ENCODE peak calls at places on chromosomes 12 and 14, in seven cellular contexts. One of them, this sample, is unnamed.

GRCh38 chr12:76719171-76719631 is 44.7 kb upstream of the ZDHHC17 start:
- DNase-seq in neural progenitor cell: no peak
- DNase-seq in upper lobe of left lung: no peak
- DNase-seq in GM13977: no peak
- DNase-seq in neural crest cell: no peak
- DNase-seq in glutamatergic neuron: no peak
- DNase-seq in left ventricle myocardium inferior: no peak
- DNase-seq in this sample: no peak

GRCh38 chr12:89731064-89731463 is 22.4 kb upstream of the ATP2B1 start:
- DNase-seq in glutamatergic neuron: no peak
- DNase-seq in GM13977: no peak
- DNase-seq in upper lobe of left lung: no peak
- DNase-seq in neural crest cell: no peak
- DNase-seq in neural progenitor cell: no peak
- DNase-seq in left ventricle myocardium inferior: no peak
- DNase-seq in this sample: no peak

GRCh38 chr12:21539797-21540196 is 13.7 kb downstream of the SPX start:
- DNase-seq in neural progenitor cell: no peak
- DNase-seq in neural crest cell: no peak
- DNase-seq in GM13977: no peak
- DNase-seq in left ventricle myocardium inferior: no peak
- DNase-seq in glutamatergic neuron: no peak
- DNase-seq in upper lobe of left lung: no peak
- DNase-seq in this sample: no peak

GRCh38 chr14:101834387-101835165 is 73.1 kb downstream of the PPP2R5C start:
- DNase-seq in neural progenitor cell: no peak
- DNase-seq in neural crest cell: no peak
- DNase-seq in upper lobe of left lung: no peak
- DNase-seq in glutamatergic neuron: no peak
- DNase-seq in left ventricle myocardium inferior: no peak
- DNase-seq in GM13977: no peak
- DNase-seq in this sample: no peak

GRCh38 chr12:103877934-103878510 is 37.0 kb upstream of the NT5DC3 start:
- DNase-seq in glutamatergic neuron: peak
- DNase-seq in neural crest cell: peak
- DNase-seq in GM13977: peak
- DNase-seq in upper lobe of left lung: no peak
- DNase-seq in neural progenitor cell: peak
- DNase-seq in left ventricle myocardium inferior: no peak
- DNase-seq in this sample: no peak

GRCh38 chr14:42980419-42980818 is 1373.7 kb downstream of the LRFN5 start:
- DNase-seq in upper lobe of left lung: no peak
- DNase-seq in neural crest cell: no peak
- DNase-seq in neural progenitor cell: no peak
- DNase-seq in GM13977: no peak
- DNase-seq in left ventricle myocardium inferior: no peak
- DNase-seq in glutamatergic neuron: no peak
- DNase-seq in this sample: no peak

GRCh38 chr12:7319934-7320333 is 16.1 kb downstream of the ACSM4 start:
- DNase-seq in neural crest cell: no peak
- DNase-seq in upper lobe of left lung: no peak
- DNase-seq in glutamatergic neuron: no peak
- DNase-seq in left ventricle myocardium inferior: no peak
- DNase-seq in neural progenitor cell: no peak
- DNase-seq in GM13977: no peak
- DNase-seq in this sample: no peak

GRCh38 chr12:109770861-109771670 is 57.4 kb downstream of the FAM222A start:
- DNase-seq in neural crest cell: no peak
- DNase-seq in upper lobe of left lung: no peak
- DNase-seq in glutamatergic neuron: no peak
- DNase-seq in left ventricle myocardium inferior: no peak
- DNase-seq in GM13977: no peak
- DNase-seq in neural progenitor cell: no peak
- DNase-seq in this sample: peak

GRCh38 chr14:101239065-101239464 is 322.2 kb upstream of the DIO3 start:
- DNase-seq in left ventricle myocardium inferior: no peak
- DNase-seq in GM13977: no peak
- DNase-seq in upper lobe of left lung: no peak
- DNase-seq in neural crest cell: no peak
- DNase-seq in glutamatergic neuron: no peak
- DNase-seq in neural progenitor cell: no peak
- DNase-seq in this sample: no peak

GRCh38 chr12:92558241-92558773 is 144.5 kb upstream of the PLEKHG7 start:
- DNase-seq in left ventricle myocardium inferior: no peak
- DNase-seq in upper lobe of left lung: no peak
- DNase-seq in neural progenitor cell: no peak
- DNase-seq in glutamatergic neuron: no peak
- DNase-seq in neural crest cell: no peak
- DNase-seq in GM13977: no peak
- DNase-seq in this sample: no peak

GRCh38 chr14:54920052-54920451 is 17.4 kb upstream of the GCH1 start:
- DNase-seq in GM13977: no peak
- DNase-seq in upper lobe of left lung: no peak
- DNase-seq in glutamatergic neuron: no peak
- DNase-seq in left ventricle myocardium inferior: no peak
- DNase-seq in neural crest cell: no peak
- DNase-seq in neural progenitor cell: no peak
- DNase-seq in this sample: no peak

GRCh38 chr14:103686831-103687485 is 28.3 kb downstream of the XRCC3 start:
- DNase-seq in glutamatergic neuron: no peak
- DNase-seq in upper lobe of left lung: no peak
- DNase-seq in neural progenitor cell: no peak
- DNase-seq in neural crest cell: no peak
- DNase-seq in GM13977: no peak
- DNase-seq in left ventricle myocardium inferior: no peak
- DNase-seq in this sample: no peak

GRCh38 chr12:41606741-41607460 is 418.8 kb downstream of the PDZRN4 start:
- DNase-seq in GM13977: no peak
- DNase-seq in neural progenitor cell: no peak
- DNase-seq in neural crest cell: no peak
- DNase-seq in upper lobe of left lung: no peak
- DNase-seq in glutamatergic neuron: no peak
- DNase-seq in left ventricle myocardium inferior: no peak
- DNase-seq in this sample: no peak

GRCh38 chr14:73750161-73750901 is 36.1 kb upstream of the PNMA1 start:
- DNase-seq in GM13977: no peak
- DNase-seq in upper lobe of left lung: no peak
- DNase-seq in neural crest cell: no peak
- DNase-seq in glutamatergic neuron: no peak
- DNase-seq in left ventricle myocardium inferior: no peak
- DNase-seq in neural progenitor cell: no peak
- DNase-seq in this sample: no peak

GRCh38 chr12:133106253-133106652 is 23.8 kb downstream of the ZNF891 start:
- DNase-seq in neural progenitor cell: no peak
- DNase-seq in left ventricle myocardium inferior: no peak
- DNase-seq in GM13977: no peak
- DNase-seq in glutamatergic neuron: no peak
- DNase-seq in upper lobe of left lung: no peak
- DNase-seq in neural crest cell: no peak
- DNase-seq in this sample: no peak

GRCh38 chr12:22729898-22730443 is 105.0 kb downstream of the ETNK1 start:
- DNase-seq in glutamatergic neuron: no peak
- DNase-seq in GM13977: no peak
- DNase-seq in neural crest cell: no peak
- DNase-seq in upper lobe of left lung: no peak
- DNase-seq in neural progenitor cell: no peak
- DNase-seq in left ventricle myocardium inferior: no peak
- DNase-seq in this sample: no peak

GRCh38 chr12:78931466-78931990 is 67.0 kb downstream of the SYT1 start:
- DNase-seq in neural progenitor cell: peak
- DNase-seq in GM13977: no peak
- DNase-seq in neural crest cell: no peak
- DNase-seq in glutamatergic neuron: no peak
- DNase-seq in left ventricle myocardium inferior: no peak
- DNase-seq in upper lobe of left lung: no peak
- DNase-seq in this sample: no peak

GRCh38 chr12:22543246-22544037 is 900 bp downstream of the C2CD5 start:
- DNase-seq in glutamatergic neuron: peak
- DNase-seq in upper lobe of left lung: peak
- DNase-seq in neural crest cell: no peak
- DNase-seq in GM13977: peak
- DNase-seq in neural progenitor cell: peak
- DNase-seq in left ventricle myocardium inferior: peak
- DNase-seq in this sample: no peak

GRCh38 chr14:39491134-39491541 is 58.9 kb upstream of the FBXO33 start:
- DNase-seq in glutamatergic neuron: no peak
- DNase-seq in left ventricle myocardium inferior: no peak
- DNase-seq in neural progenitor cell: peak
- DNase-seq in GM13977: no peak
- DNase-seq in neural crest cell: no peak
- DNase-seq in upper lobe of left lung: no peak
- DNase-seq in this sample: no peak

GRCh38 chr14:76312821-76313220 is 63.1 kb upstream of the ESRRB start:
- DNase-seq in neural progenitor cell: peak
- DNase-seq in upper lobe of left lung: no peak
- DNase-seq in left ventricle myocardium inferior: no peak
- DNase-seq in neural crest cell: no peak
- DNase-seq in GM13977: no peak
- DNase-seq in glutamatergic neuron: no peak
- DNase-seq in this sample: no peak

GRCh38 chr14:71240154-71240553 is 332.9 kb downstream of the PCNX1 start:
- DNase-seq in neural progenitor cell: no peak
- DNase-seq in upper lobe of left lung: no peak
- DNase-seq in GM13977: no peak
- DNase-seq in neural crest cell: no peak
- DNase-seq in left ventricle myocardium inferior: no peak
- DNase-seq in glutamatergic neuron: no peak
- DNase-seq in this sample: no peak

GRCh38 chr14:71240866-71241520 is 333.7 kb downstream of the PCNX1 start:
- DNase-seq in neural crest cell: no peak
- DNase-seq in GM13977: no peak
- DNase-seq in upper lobe of left lung: no peak
- DNase-seq in neural progenitor cell: no peak
- DNase-seq in left ventricle myocardium inferior: no peak
- DNase-seq in glutamatergic neuron: no peak
- DNase-seq in this sample: peak

GRCh38 chr14:71243697-71244096 is 336.4 kb downstream of the PCNX1 start:
- DNase-seq in left ventricle myocardium inferior: no peak
- DNase-seq in upper lobe of left lung: no peak
- DNase-seq in neural progenitor cell: no peak
- DNase-seq in neural crest cell: no peak
- DNase-seq in GM13977: no peak
- DNase-seq in glutamatergic neuron: no peak
- DNase-seq in this sample: no peak

GRCh38 chr14:71244341-71244740 is 337.1 kb downstream of the PCNX1 start:
- DNase-seq in neural crest cell: no peak
- DNase-seq in GM13977: no peak
- DNase-seq in glutamatergic neuron: no peak
- DNase-seq in left ventricle myocardium inferior: no peak
- DNase-seq in upper lobe of left lung: no peak
- DNase-seq in neural progenitor cell: no peak
- DNase-seq in this sample: no peak

GRCh38 chr14:71242237-71242748 is 335.0 kb downstream of the PCNX1 start:
- DNase-seq in left ventricle myocardium inferior: no peak
- DNase-seq in glutamatergic neuron: no peak
- DNase-seq in neural progenitor cell: no peak
- DNase-seq in GM13977: no peak
- DNase-seq in upper lobe of left lung: no peak
- DNase-seq in neural crest cell: no peak
- DNase-seq in this sample: peak
- TF ChIP-seq CTCF in left ventricle myocardium inferior: no peak
- TF ChIP-seq CTCF in glutamatergic neuron: no peak
- TF ChIP-seq CTCF in neural progenitor cell: no peak
- TF ChIP-seq CTCF in GM13977: no peak
- TF ChIP-seq CTCF in upper lobe of left lung: no peak
- TF ChIP-seq CTCF in neural crest cell: no peak
- TF ChIP-seq CTCF in this sample: no peak

DNA sequence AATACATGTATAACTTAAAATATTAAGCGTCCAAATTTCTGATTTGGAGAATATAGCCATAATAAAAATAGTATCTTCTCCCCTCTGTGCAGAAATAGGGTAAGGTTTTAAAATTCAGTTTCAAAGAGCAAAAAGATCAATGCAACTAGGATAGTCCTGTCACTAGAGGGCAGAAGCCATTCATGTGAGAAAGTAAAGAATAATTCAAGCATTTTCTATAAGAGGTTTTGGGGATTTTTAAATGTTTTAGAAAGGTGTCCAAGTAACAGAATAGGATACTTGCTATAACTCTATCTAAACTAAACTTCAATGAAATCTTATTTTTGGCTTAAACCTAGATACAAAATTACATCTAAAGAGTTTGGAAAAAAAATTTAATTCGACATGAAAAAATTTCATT is 50.3 kb downstream of the ADAMTS20 start:
- DNase-seq in neural crest cell: no peak
- DNase-seq in left ventricle myocardium inferior: no peak
- DNase-seq in neural progenitor cell: peak
- DNase-seq in upper lobe of left lung: no peak
- DNase-seq in GM13977: peak
- DNase-seq in glutamatergic neuron: no peak
- DNase-seq in this sample: no peak
- TF ChIP-seq CTCF in neural crest cell: peak
- TF ChIP-seq CTCF in left ventricle myocardium inferior: no peak
- TF ChIP-seq CTCF in neural progenitor cell: peak
- TF ChIP-seq CTCF in upper lobe of left lung: no peak
- TF ChIP-seq CTCF in GM13977: peak
- TF ChIP-seq CTCF in glutamatergic neuron: peak
- TF ChIP-seq CTCF in this sample: peak

DNA sequence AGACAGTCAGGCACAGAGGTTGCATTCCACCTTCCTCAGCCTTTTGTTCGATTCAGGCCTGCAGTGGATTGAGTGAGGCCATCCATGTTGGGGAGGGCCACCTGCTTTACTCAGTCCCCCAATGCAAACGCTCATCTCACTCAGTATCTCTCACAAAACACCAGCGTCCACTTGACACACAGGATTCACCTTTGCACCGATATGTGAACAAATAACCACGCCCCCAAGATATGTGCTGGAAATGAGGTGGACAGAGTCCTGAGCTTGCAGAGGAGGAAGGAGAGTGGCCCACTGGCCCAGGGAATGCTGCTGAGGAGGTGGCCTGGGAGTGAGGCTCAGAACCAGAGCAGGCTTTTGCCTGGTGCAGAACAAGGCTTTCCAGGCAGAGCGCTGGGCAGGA is 60.7 kb downstream of the DNAH10 start:
- DNase-seq in GM13977: no peak
- DNase-seq in left ventricle myocardium inferior: no peak
- DNase-seq in glutamatergic neuron: no peak
- DNase-seq in upper lobe of left lung: no peak
- DNase-seq in neural crest cell: no peak
- DNase-seq in neural progenitor cell: no peak
- DNase-seq in this sample: no peak
- TF ChIP-seq CTCF in GM13977: no peak
- TF ChIP-seq CTCF in left ventricle myocardium inferior: no peak
- TF ChIP-seq CTCF in glutamatergic neuron: no peak
- TF ChIP-seq CTCF in upper lobe of left lung: no peak
- TF ChIP-seq CTCF in neural crest cell: no peak
- TF ChIP-seq CTCF in neural progenitor cell: no peak
- TF ChIP-seq CTCF in this sample: no peak

DNA sequence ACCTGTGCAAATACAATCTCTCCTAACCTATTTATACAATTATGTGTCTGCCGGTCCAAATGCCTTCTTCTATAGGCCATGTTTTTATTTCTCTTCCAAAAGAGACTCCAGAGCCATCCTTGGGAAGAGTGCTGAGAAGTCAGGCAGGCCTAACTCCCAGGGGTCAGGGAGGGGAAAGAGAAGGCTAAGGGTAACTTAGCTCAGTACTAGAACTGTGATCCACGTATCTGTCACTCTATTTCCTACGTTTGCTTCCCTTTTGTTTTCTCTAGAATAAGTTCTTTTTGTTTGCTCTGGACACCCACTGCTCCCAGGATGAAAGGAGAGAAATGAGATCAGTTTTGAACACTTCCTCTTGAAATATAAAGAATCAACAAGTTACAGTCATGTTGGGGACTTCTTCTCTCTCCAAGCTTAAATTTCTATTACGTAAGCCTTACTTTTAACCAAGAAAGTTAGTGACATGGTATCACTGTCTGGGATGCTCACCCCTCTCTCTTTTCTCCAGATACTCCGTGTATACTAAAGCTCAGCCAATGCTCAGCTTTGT is 79.2 kb downstream of the DAD1 start:
- DNase-seq in neural progenitor cell: peak
- DNase-seq in GM13977: no peak
- DNase-seq in neural crest cell: no peak
- DNase-seq in upper lobe of left lung: no peak
- DNase-seq in glutamatergic neuron: no peak
- DNase-seq in left ventricle myocardium inferior: no peak
- DNase-seq in this sample: no peak
- TF ChIP-seq CTCF in neural progenitor cell: no peak
- TF ChIP-seq CTCF in GM13977: no peak
- TF ChIP-seq CTCF in neural crest cell: no peak
- TF ChIP-seq CTCF in upper lobe of left lung: no peak
- TF ChIP-seq CTCF in glutamatergic neuron: no peak
- TF ChIP-seq CTCF in left ventricle myocardium inferior: no peak
- TF ChIP-seq CTCF in this sample: no peak

This sample was measured in osteocyte.